ENCODE peak calls at places on chromosomes 3 and 15, in ten cellular contexts. Z is occipital lobe; T is AML-193; S is fibroblast of lung; J is CD8-positive, alpha-beta T cell; F is ovary; U is HFFc6; B is AG08395; H is NCI-H1092 treated with DMSO at 0.1 percent for 48 hours; W is activated naive CD8-positive, alpha-beta T cell treated with anti-CD3 and anti-CD28 coated beads for 36 hours. M is an unnamed sample.

GRCh38 chr3:150094150-150094932 is 123.6 kb upstream of the PFN2 start:
- DNase-seq in Z (no peak), T (no peak), S (peak), J (no peak), F (no peak), U (peak), B (peak), H (peak), W (no peak), M (no peak)

GRCh38 chr3:16482770-16483531 is 30.5 kb downstream of the RFTN1 start:
- DNase-seq in Z (no peak), T (no peak), S (no peak), J (peak), F (no peak), U (no peak), B (no peak), H (peak), W (peak), M (no peak)

GRCh38 chr3:13004376-13004775 is 68.9 kb downstream of the IQSEC1 start:
- DNase-seq in Z (no peak), T (no peak), S (no peak), J (no peak), F (no peak), U (no peak), B (no peak), H (no peak), W (no peak), M (no peak)

GRCh38 chr3:187263270-187263669 is 28.3 kb downstream of the MASP1 start:
- DNase-seq in Z (no peak), T (no peak), S (peak), J (no peak), F (no peak), U (peak), B (peak), H (no peak), W (no peak), M (no peak)

GRCh38 chr3:117873236-117873635 is 1161.4 kb downstream of the IGSF11 start:
- DNase-seq in Z (peak), T (no peak), S (no peak), J (no peak), F (peak), U (no peak), B (no peak), H (peak), W (no peak), M (no peak)

GRCh38 chr3:59737209-59737608 is 687.4 kb upstream of the CFAP20DC start:
- DNase-seq in Z (no peak), T (no peak), S (peak), J (no peak), F (no peak), U (no peak), B (no peak), H (no peak), W (no peak), M (no peak)

GRCh38 chr15:60644903-60645302 is 166.0 kb upstream of the ICE2 start:
- DNase-seq in Z (no peak), T (no peak), S (no peak), J (no peak), F (no peak), U (no peak), B (no peak), H (no peak), W (no peak), M (no peak)

GRCh38 chr3:36196058-36196457 is 184.2 kb upstream of the STAC start:
- DNase-seq in Z (no peak), T (no peak), S (peak), J (no peak), F (no peak), U (no peak), B (no peak), H (no peak), W (no peak), M (no peak)

GRCh38 chr15:32053717-32054116 is 23.4 kb downstream of the CHRNA7 start:
- DNase-seq in Z (no peak), T (no peak), S (no peak), J (no peak), F (no peak), U (no peak), B (no peak), H (no peak), W (no peak), M (no peak)

GRCh38 chr15:84822774-84823579 is 5.8 kb downstream of the ALPK3 start:
- DNase-seq in Z (no peak), T (no peak), S (no peak), J (no peak), F (no peak), U (no peak), B (no peak), H (no peak), W (no peak), M (no peak)

GRCh38 chr3:19046440-19046839 is 101.9 kb upstream of the KCNH8 start:
- DNase-seq in Z (no peak), T (no peak), S (no peak), J (no peak), F (no peak), U (no peak), B (no peak), H (no peak), W (no peak), M (no peak)

GRCh38 chr15:39947401-39948197 is 13.7 kb downstream of the EIF2AK4 start:
- DNase-seq in Z (no peak), T (no peak), S (no peak), J (no peak), F (no peak), U (no peak), B (no peak), H (no peak), W (no peak), M (no peak)

GRCh38 chr3:172525116-172525613 is 1.9 kb upstream of the TNFSF10 start:
- DNase-seq in Z (no peak), T (no peak), S (no peak), J (no peak), F (no peak), U (no peak), B (no peak), H (no peak), W (no peak), M (no peak)

GRCh38 chr3:11668243-11669232 is 24.8 kb upstream of the VGLL4 start:
- DNase-seq in Z (no peak), T (no peak), S (peak), J (no peak), F (no peak), U (peak), B (peak), H (no peak), W (no peak), M (no peak)

GRCh38 chr15:59532770-59533379 is 78.7 kb upstream of the GCNT3 start:
- DNase-seq in Z (no peak), T (peak), S (peak), J (no peak), F (no peak), U (peak), B (peak), H (peak), W (peak), M (no peak)

GRCh38 chr3:115671761-115672455 is 48.6 kb downstream of the GAP43 start:
- DNase-seq in Z (no peak), T (no peak), S (peak), J (no peak), F (no peak), U (no peak), B (no peak), H (no peak), W (no peak), M (no peak)

GRCh38 chr3:37858742-37859141 is 2.9 kb upstream of the CTDSPL start:
- DNase-seq in Z (no peak), T (peak), S (no peak), J (no peak), F (no peak), U (no peak), B (no peak), H (no peak), W (no peak), M (no peak)

GRCh38 chr3:190497809-190498208 is 16.1 kb upstream of the IL1RAP start:
- DNase-seq in Z (no peak), T (no peak), S (peak), J (no peak), F (no peak), U (no peak), B (no peak), H (no peak), W (no peak), M (no peak)

GRCh38 chr3:60610441-60611112 is 640.7 kb downstream of the FHIT start:
- DNase-seq in Z (no peak), T (no peak), S (peak), J (no peak), F (no peak), U (peak), B (peak), H (no peak), W (no peak), M (no peak)

GRCh38 chr3:146503459-146504202 is 34.3 kb upstream of the PLSCR2 start:
- DNase-seq in Z (no peak), T (no peak), S (peak), J (no peak), F (no peak), U (peak), B (peak), H (no peak), W (no peak), M (peak)

GRCh38 chr15:101489633-101490407 is at the start of gene PCSK6:
- DNase-seq in Z (no peak), T (no peak), S (peak), J (no peak), F (no peak), U (no peak), B (peak), H (no peak), W (peak), M (no peak)

M was measured in T-helper 2 cell treated with Interferon-gamma antibody and Interleukin-4, amounts not matched to agents 5 μg/mL and 100 μg/mL, for 36 hours.